ENCODE peak calls at places on chromosomes 13 and 19, in eight cellular contexts. One of them, this sample, is unnamed.
A peak's percentile ranks its signal among the peaks of the same experiment; 100 is the strongest.

GRCh38 chr19:47369923-47370625 is 21.0 kb downstream of the DHX34 start:
- DNase-seq in NCI-H1092 treated with DMSO at 0.1 percent for 48 hours: no peak
- DNase-seq in HEK293T: no peak
- DNase-seq in A172: peak; percentile 64
- DNase-seq in HFFc6: peak; percentile 55
- DNase-seq in Kasumi-1: peak; percentile 20
- DNase-seq in uterus: no peak
- DNase-seq in GM23338: no peak
- DNase-seq in this sample: peak; percentile 84

GRCh38 chr13:95982144-95982543 is 71.1 kb downstream of the UGGT2 start:
- DNase-seq in uterus: no peak
- DNase-seq in GM23338: no peak
- DNase-seq in HFFc6: no peak
- DNase-seq in A172: no peak
- DNase-seq in NCI-H1092 treated with DMSO at 0.1 percent for 48 hours: no peak
- DNase-seq in Kasumi-1: no peak
- DNase-seq in HEK293T: no peak
- DNase-seq in this sample: no peak

GRCh38 chr13:47117268-47117667 is 220.4 kb upstream of the HTR2A start:
- DNase-seq in HEK293T: no peak
- DNase-seq in Kasumi-1: no peak
- DNase-seq in A172: peak; percentile 42
- DNase-seq in HFFc6: peak; percentile 56
- DNase-seq in uterus: no peak
- DNase-seq in GM23338: no peak
- DNase-seq in NCI-H1092 treated with DMSO at 0.1 percent for 48 hours: no peak
- DNase-seq in this sample: peak; percentile 59

GRCh38 chr13:34990399-34991224 is 48.5 kb downstream of the NBEA start:
- DNase-seq in GM23338: peak; percentile 57
- DNase-seq in A172: no peak
- DNase-seq in Kasumi-1: no peak
- DNase-seq in NCI-H1092 treated with DMSO at 0.1 percent for 48 hours: no peak
- DNase-seq in HEK293T: no peak
- DNase-seq in uterus: no peak
- DNase-seq in HFFc6: no peak
- DNase-seq in this sample: no peak

GRCh38 chr13:107867701-107868661 is 347.4 kb downstream of the LIG4 start:
- DNase-seq in uterus: no peak
- DNase-seq in GM23338: peak; percentile 83
- DNase-seq in HFFc6: no peak
- DNase-seq in A172: no peak
- DNase-seq in HEK293T: peak; percentile 15
- DNase-seq in NCI-H1092 treated with DMSO at 0.1 percent for 48 hours: peak; percentile 94
- DNase-seq in Kasumi-1: no peak
- DNase-seq in this sample: peak; percentile 56

GRCh38 chr13:79481685-79482052 is 714 bp downstream of the NDFIP2 start:
- DNase-seq in uterus: no peak
- DNase-seq in GM23338: no peak
- DNase-seq in HFFc6: no peak
- DNase-seq in HEK293T: peak; percentile 38
- DNase-seq in NCI-H1092 treated with DMSO at 0.1 percent for 48 hours: peak; percentile 48
- DNase-seq in Kasumi-1: no peak
- DNase-seq in A172: no peak
- DNase-seq in this sample: no peak

GRCh38 chr13:95355491-95355890 is 54.2 kb upstream of the ABCC4 start:
- DNase-seq in HEK293T: no peak
- DNase-seq in NCI-H1092 treated with DMSO at 0.1 percent for 48 hours: no peak
- DNase-seq in A172: peak; percentile 45
- DNase-seq in Kasumi-1: no peak
- DNase-seq in HFFc6: peak; percentile 52
- DNase-seq in uterus: no peak
- DNase-seq in GM23338: no peak
- DNase-seq in this sample: peak; percentile 48

GRCh38 chr13:33917135-33917534 is 99.2 kb downstream of the RFC3 start:
- DNase-seq in HFFc6: no peak
- DNase-seq in HEK293T: no peak
- DNase-seq in GM23338: no peak
- DNase-seq in Kasumi-1: no peak
- DNase-seq in uterus: no peak
- DNase-seq in A172: no peak
- DNase-seq in NCI-H1092 treated with DMSO at 0.1 percent for 48 hours: no peak
- DNase-seq in this sample: no peak

GRCh38 chr19:21256722-21257121 is 72.5 kb downstream of the ZNF708 start:
- DNase-seq in HEK293T: no peak
- DNase-seq in Kasumi-1: peak; percentile 8
- DNase-seq in GM23338: peak; percentile 91
- DNase-seq in uterus: no peak
- DNase-seq in HFFc6: peak; percentile 26
- DNase-seq in NCI-H1092 treated with DMSO at 0.1 percent for 48 hours: no peak
- DNase-seq in A172: no peak
- DNase-seq in this sample: peak; percentile 9

GRCh38 chr13:73940098-73940497 is 194.1 kb downstream of the KLF12 start:
- DNase-seq in uterus: no peak
- DNase-seq in NCI-H1092 treated with DMSO at 0.1 percent for 48 hours: no peak
- DNase-seq in A172: no peak
- DNase-seq in GM23338: no peak
- DNase-seq in Kasumi-1: no peak
- DNase-seq in HFFc6: no peak
- DNase-seq in HEK293T: no peak
- DNase-seq in this sample: no peak

GRCh38 chr13:30143671-30144400 is 163.5 kb downstream of the KATNAL1 start:
- DNase-seq in A172: peak; percentile 27
- DNase-seq in NCI-H1092 treated with DMSO at 0.1 percent for 48 hours: no peak
- DNase-seq in Kasumi-1: no peak
- DNase-seq in uterus: no peak
- DNase-seq in GM23338: no peak
- DNase-seq in HEK293T: no peak
- DNase-seq in HFFc6: peak; percentile 64
- DNase-seq in this sample: peak; percentile 68

GRCh38 chr19:11881151-11881800 is 6.3 kb upstream of the ZNF69 start:
- DNase-seq in HEK293T: peak; percentile 39
- DNase-seq in A172: peak; percentile 48
- DNase-seq in uterus: peak; percentile 31
- DNase-seq in HFFc6: peak; percentile 44
- DNase-seq in GM23338: peak; percentile 89
- DNase-seq in Kasumi-1: peak; percentile 90
- DNase-seq in NCI-H1092 treated with DMSO at 0.1 percent for 48 hours: peak; percentile 61
- DNase-seq in this sample: peak; percentile 83

GRCh38 chr13:109670776-109671175 is 115.6 kb downstream of the IRS2 start:
- DNase-seq in Kasumi-1: no peak
- DNase-seq in A172: no peak
- DNase-seq in uterus: no peak
- DNase-seq in HEK293T: no peak
- DNase-seq in HFFc6: no peak
- DNase-seq in GM23338: no peak
- DNase-seq in NCI-H1092 treated with DMSO at 0.1 percent for 48 hours: no peak
- DNase-seq in this sample: no peak

GRCh38 chr19:17751103-17751911 is at the start of gene FCHO1:
- DNase-seq in GM23338: no peak
- DNase-seq in NCI-H1092 treated with DMSO at 0.1 percent for 48 hours: no peak
- DNase-seq in Kasumi-1: peak; percentile 76
- DNase-seq in uterus: no peak
- DNase-seq in A172: no peak
- DNase-seq in HFFc6: no peak
- DNase-seq in HEK293T: no peak
- DNase-seq in this sample: no peak

GRCh38 chr13:106159295-106160195 is 375.9 kb downstream of the EFNB2 start:
- DNase-seq in NCI-H1092 treated with DMSO at 0.1 percent for 48 hours: no peak
- DNase-seq in Kasumi-1: no peak
- DNase-seq in HFFc6: no peak
- DNase-seq in A172: no peak
- DNase-seq in uterus: no peak
- DNase-seq in HEK293T: no peak
- DNase-seq in GM23338: peak; percentile 10
- DNase-seq in this sample: no peak

GRCh38 chr19:2949939-2950285 is 5.1 kb upstream of the ZNF77 start:
- DNase-seq in GM23338: peak; percentile 65
- DNase-seq in uterus: no peak
- DNase-seq in NCI-H1092 treated with DMSO at 0.1 percent for 48 hours: peak; percentile 62
- DNase-seq in HEK293T: peak; percentile 18
- DNase-seq in Kasumi-1: peak; percentile 61
- DNase-seq in A172: peak; percentile 78
- DNase-seq in HFFc6: no peak
- DNase-seq in this sample: no peak

GRCh38 chr19:15328312-15328711 is 4.0 kb downstream of the BRD4 start:
- DNase-seq in Kasumi-1: no peak
- DNase-seq in uterus: no peak
- DNase-seq in HEK293T: no peak
- DNase-seq in GM23338: no peak
- DNase-seq in A172: no peak
- DNase-seq in HFFc6: no peak
- DNase-seq in NCI-H1092 treated with DMSO at 0.1 percent for 48 hours: no peak
- DNase-seq in this sample: no peak

GRCh38 chr19:38549061-38549460 is 68.7 kb downstream of the MAP4K1 start:
- DNase-seq in Kasumi-1: no peak
- DNase-seq in A172: no peak
- DNase-seq in GM23338: no peak
- DNase-seq in HEK293T: no peak
- DNase-seq in NCI-H1092 treated with DMSO at 0.1 percent for 48 hours: no peak
- DNase-seq in HFFc6: no peak
- DNase-seq in uterus: no peak
- DNase-seq in this sample: no peak

GRCh38 chr13:40016953-40017660 is 361.6 kb downstream of the COG6 start:
- DNase-seq in HFFc6: no peak
- DNase-seq in Kasumi-1: no peak
- DNase-seq in NCI-H1092 treated with DMSO at 0.1 percent for 48 hours: no peak
- DNase-seq in A172: no peak
- DNase-seq in GM23338: no peak
- DNase-seq in HEK293T: no peak
- DNase-seq in uterus: no peak
- DNase-seq in this sample: no peak

GRCh38 chr13:58869566-58869965 is 1238.0 kb downstream of the PCDH17 start:
- DNase-seq in NCI-H1092 treated with DMSO at 0.1 percent for 48 hours: no peak
- DNase-seq in A172: no peak
- DNase-seq in Kasumi-1: no peak
- DNase-seq in uterus: no peak
- DNase-seq in HEK293T: no peak
- DNase-seq in GM23338: no peak
- DNase-seq in HFFc6: no peak
- DNase-seq in this sample: no peak

GRCh38 chr19:42401365-42402303 is 11.5 kb upstream of the CNFN start:
- DNase-seq in Kasumi-1: peak; percentile 83
- DNase-seq in GM23338: peak; percentile 96
- DNase-seq in A172: peak; percentile 32
- DNase-seq in HFFc6: peak; percentile 60
- DNase-seq in HEK293T: peak; percentile 70
- DNase-seq in uterus: peak; percentile 79
- DNase-seq in NCI-H1092 treated with DMSO at 0.1 percent for 48 hours: peak; percentile 63
- DNase-seq in this sample: peak; percentile 89

GRCh38 chr19:21907516-21907915 is 71.5 kb upstream of the ZNF43 start:
- DNase-seq in Kasumi-1: no peak
- DNase-seq in NCI-H1092 treated with DMSO at 0.1 percent for 48 hours: no peak
- DNase-seq in HEK293T: no peak
- DNase-seq in HFFc6: no peak
- DNase-seq in A172: no peak
- DNase-seq in GM23338: no peak
- DNase-seq in uterus: no peak
- DNase-seq in this sample: no peak

This sample was measured in GM03348.